ENCODE peak calls at places on chromosomes 2 and 18, in five cellular contexts. One of them, this sample, is unnamed.

GRCh38 chr2:213238753-213239591 is 45.3 kb upstream of the SPAG16 start:
- DNase-seq in PC-9: peak
- DNase-seq in AG10803: peak
- DNase-seq in neural progenitor cell: no peak
- DNase-seq in WTC11: no peak
- DNase-seq in this sample: peak

GRCh38 chr2:234158812-234159211 is 108.3 kb downstream of the SPP2 start:
- DNase-seq in WTC11: no peak
- DNase-seq in PC-9: peak
- DNase-seq in neural progenitor cell: no peak
- DNase-seq in AG10803: no peak
- DNase-seq in this sample: peak

GRCh38 chr2:2808551-2809058 is 477.5 kb upstream of the MYT1L start:
- DNase-seq in PC-9: no peak
- DNase-seq in WTC11: no peak
- DNase-seq in AG10803: no peak
- DNase-seq in neural progenitor cell: no peak
- DNase-seq in this sample: no peak

GRCh38 chr2:94990956-94991355 is 34.6 kb upstream of the MAL start:
- DNase-seq in PC-9: no peak
- DNase-seq in AG10803: no peak
- DNase-seq in WTC11: no peak
- DNase-seq in neural progenitor cell: no peak
- DNase-seq in this sample: no peak

GRCh38 chr2:108959401-108959800 is 29.6 kb downstream of the EDAR start:
- DNase-seq in PC-9: no peak
- DNase-seq in neural progenitor cell: no peak
- DNase-seq in WTC11: no peak
- DNase-seq in AG10803: no peak
- DNase-seq in this sample: no peak

GRCh38 chr2:47043891-47044239 is 111.2 kb downstream of the STPG4 start:
- DNase-seq in AG10803: no peak
- DNase-seq in PC-9: no peak
- DNase-seq in WTC11: no peak
- DNase-seq in neural progenitor cell: no peak
- DNase-seq in this sample: no peak

GRCh38 chr2:64787698-64788097 is 134.0 kb upstream of the SERTAD2 start:
- DNase-seq in AG10803: peak
- DNase-seq in WTC11: no peak
- DNase-seq in PC-9: no peak
- DNase-seq in neural progenitor cell: no peak
- DNase-seq in this sample: no peak

GRCh38 chr2:219486424-219486959 is 12.2 kb upstream of the GMPPA start:
- DNase-seq in AG10803: no peak
- DNase-seq in neural progenitor cell: peak
- DNase-seq in PC-9: no peak
- DNase-seq in WTC11: peak
- DNase-seq in this sample: no peak

GRCh38 chr2:85893428-85894258 is 4.9 kb upstream of the ST3GAL5 start:
- DNase-seq in neural progenitor cell: no peak
- DNase-seq in AG10803: peak
- DNase-seq in PC-9: peak
- DNase-seq in WTC11: no peak
- DNase-seq in this sample: peak

GRCh38 chr2:31191931-31192330 is 25.4 kb downstream of the CAPN14 start:
- DNase-seq in AG10803: no peak
- DNase-seq in neural progenitor cell: no peak
- DNase-seq in PC-9: no peak
- DNase-seq in WTC11: no peak
- DNase-seq in this sample: no peak

GRCh38 chr2:168559187-168559586 is 103.1 kb downstream of the CERS6 start:
- DNase-seq in WTC11: no peak
- DNase-seq in PC-9: no peak
- DNase-seq in AG10803: no peak
- DNase-seq in neural progenitor cell: no peak
- DNase-seq in this sample: no peak

GRCh38 chr2:127176371-127177311 is 43.5 kb downstream of the CYP27C1 start:
- DNase-seq in neural progenitor cell: peak
- DNase-seq in PC-9: no peak
- DNase-seq in WTC11: no peak
- DNase-seq in AG10803: peak
- DNase-seq in this sample: peak

GRCh38 chr2:39380525-39381150 is 56.4 kb downstream of the MAP4K3 start:
- DNase-seq in neural progenitor cell: no peak
- DNase-seq in WTC11: no peak
- DNase-seq in PC-9: no peak
- DNase-seq in AG10803: peak
- DNase-seq in this sample: no peak

GRCh38 chr2:53802617-53803115 is 15.8 kb downstream of the ERLEC1 start:
- DNase-seq in neural progenitor cell: no peak
- DNase-seq in AG10803: no peak
- DNase-seq in WTC11: no peak
- DNase-seq in PC-9: no peak
- DNase-seq in this sample: no peak

GRCh38 chr2:225337183-225337582 is 62.3 kb upstream of the NYAP2 start:
- DNase-seq in neural progenitor cell: peak
- DNase-seq in WTC11: no peak
- DNase-seq in AG10803: peak
- DNase-seq in PC-9: no peak
- DNase-seq in this sample: peak

GRCh38 chr18:21735452-21736015 is 5.1 kb upstream of the MIB1 start:
- DNase-seq in PC-9: no peak
- DNase-seq in neural progenitor cell: peak
- DNase-seq in WTC11: peak
- DNase-seq in AG10803: no peak
- DNase-seq in this sample: peak

GRCh38 chr2:201665420-201666158 is 22.3 kb upstream of the TMEM237 start:
- DNase-seq in neural progenitor cell: no peak
- DNase-seq in PC-9: no peak
- DNase-seq in WTC11: no peak
- DNase-seq in AG10803: peak
- DNase-seq in this sample: no peak

GRCh38 chr2:100246163-100247145 is 75.8 kb downstream of the LONRF2 start:
- DNase-seq in neural progenitor cell: peak
- DNase-seq in PC-9: no peak
- DNase-seq in WTC11: peak
- DNase-seq in AG10803: no peak
- DNase-seq in this sample: no peak

GRCh38 chr2:160376576-160376975 is 117.0 kb downstream of the RBMS1 start:
- DNase-seq in PC-9: no peak
- DNase-seq in AG10803: peak
- DNase-seq in WTC11: no peak
- DNase-seq in neural progenitor cell: peak
- DNase-seq in this sample: peak

GRCh38 chr18:9839211-9839610 is 46.6 kb upstream of the TXNDC2 start:
- DNase-seq in WTC11: no peak
- DNase-seq in PC-9: no peak
- DNase-seq in AG10803: no peak
- DNase-seq in neural progenitor cell: no peak
- DNase-seq in this sample: no peak

GRCh38 chr18:62651276-62652031 is 63.9 kb upstream of the PHLPP1 start:
- DNase-seq in WTC11: no peak
- DNase-seq in AG10803: no peak
- DNase-seq in neural progenitor cell: no peak
- DNase-seq in PC-9: no peak
- DNase-seq in this sample: no peak

GRCh38 chr18:74489631-74490030 is 6.5 kb upstream of the CNDP2 start:
- DNase-seq in WTC11: no peak
- DNase-seq in PC-9: no peak
- DNase-seq in AG10803: peak
- DNase-seq in neural progenitor cell: no peak
- DNase-seq in this sample: no peak

GRCh38 chr2:105150231-105150630 is 91.3 kb upstream of the GPR45 start:
- DNase-seq in neural progenitor cell: no peak
- DNase-seq in WTC11: no peak
- DNase-seq in PC-9: no peak
- DNase-seq in AG10803: no peak
- DNase-seq in this sample: no peak

GRCh38 chr18:36025025-36025424 is 42.3 kb downstream of the RPRD1A start:
- DNase-seq in AG10803: peak
- DNase-seq in PC-9: no peak
- DNase-seq in neural progenitor cell: no peak
- DNase-seq in WTC11: no peak
- DNase-seq in this sample: peak

GRCh38 chr2:121185571-121186074 is 99.4 kb downstream of the TFCP2L1 start:
- DNase-seq in PC-9: peak
- DNase-seq in neural progenitor cell: peak
- DNase-seq in AG10803: no peak
- DNase-seq in WTC11: no peak
- DNase-seq in this sample: no peak

GRCh38 chr2:241110089-241110606 is 8.1 kb upstream of the MTERF4 start:
- DNase-seq in WTC11: no peak
- DNase-seq in AG10803: no peak
- DNase-seq in PC-9: no peak
- DNase-seq in neural progenitor cell: no peak
- DNase-seq in this sample: no peak

GRCh38 chr18:6982398-6982797 is 135.2 kb downstream of the LAMA1 start:
- DNase-seq in AG10803: no peak
- DNase-seq in WTC11: no peak
- DNase-seq in neural progenitor cell: no peak
- DNase-seq in PC-9: no peak
- DNase-seq in this sample: no peak

GRCh38 chr2:232487385-232488096 is at the start of gene ECEL1:
- DNase-seq in PC-9: no peak
- DNase-seq in WTC11: peak
- DNase-seq in AG10803: no peak
- DNase-seq in neural progenitor cell: peak
- DNase-seq in this sample: no peak

GRCh38 chr2:207632575-207633492 is 7.6 kb upstream of the METTL21A start:
- DNase-seq in neural progenitor cell: no peak
- DNase-seq in PC-9: peak
- DNase-seq in WTC11: no peak
- DNase-seq in AG10803: peak
- DNase-seq in this sample: peak

GRCh38 chr2:167289651-167290410 is 401.6 kb downstream of the XIRP2 start:
- DNase-seq in PC-9: no peak
- DNase-seq in AG10803: no peak
- DNase-seq in neural progenitor cell: no peak
- DNase-seq in WTC11: no peak
- DNase-seq in this sample: no peak

GRCh38 chr2:67663776-67664175 is 266.6 kb downstream of the ETAA1 start:
- DNase-seq in WTC11: no peak
- DNase-seq in neural progenitor cell: no peak
- DNase-seq in AG10803: peak
- DNase-seq in PC-9: no peak
- DNase-seq in this sample: no peak

GRCh38 chr2:173355132-173355865 is 627 bp downstream of the CDCA7 start:
- DNase-seq in AG10803: peak
- DNase-seq in neural progenitor cell: peak
- DNase-seq in WTC11: peak
- DNase-seq in PC-9: peak
- DNase-seq in this sample: peak

GRCh38 chr2:175884673-175885393 is 117.2 kb downstream of the LNPK start:
- DNase-seq in PC-9: no peak
- DNase-seq in neural progenitor cell: peak
- DNase-seq in AG10803: no peak
- DNase-seq in WTC11: peak
- DNase-seq in this sample: no peak

GRCh38 chr2:60416221-60417008 is 137.0 kb downstream of the BCL11A start:
- DNase-seq in neural progenitor cell: no peak
- DNase-seq in PC-9: no peak
- DNase-seq in AG10803: peak
- DNase-seq in WTC11: no peak
- DNase-seq in this sample: no peak

GRCh38 chr2:75199428-75200011 is at the start of gene TACR1:
- DNase-seq in WTC11: peak
- DNase-seq in PC-9: peak
- DNase-seq in AG10803: peak
- DNase-seq in neural progenitor cell: peak
- DNase-seq in this sample: peak

GRCh38 chr18:12968115-12968514 is 20.3 kb downstream of the SEH1L start:
- DNase-seq in PC-9: no peak
- DNase-seq in WTC11: no peak
- DNase-seq in AG10803: no peak
- DNase-seq in neural progenitor cell: no peak
- DNase-seq in this sample: no peak

GRCh38 chr2:238860966-238861730 is 13.3 kb downstream of the TWIST2 start:
- DNase-seq in WTC11: no peak
- DNase-seq in PC-9: no peak
- DNase-seq in AG10803: peak
- DNase-seq in neural progenitor cell: no peak
- DNase-seq in this sample: peak

GRCh38 chr18:65938592-65939372 is 188.0 kb downstream of the CDH7 start:
- DNase-seq in WTC11: peak
- DNase-seq in PC-9: no peak
- DNase-seq in AG10803: no peak
- DNase-seq in neural progenitor cell: peak
- DNase-seq in this sample: no peak
- TF ChIP-seq CTCF in WTC11: no peak
- TF ChIP-seq CTCF in PC-9: peak
- TF ChIP-seq CTCF in AG10803: no peak
- TF ChIP-seq CTCF in neural progenitor cell: peak
- TF ChIP-seq CTCF in this sample: peak

GRCh38 chr2:197786010-197786877 is 1.1 kb upstream of the BOLL start:
- DNase-seq in AG10803: no peak
- DNase-seq in WTC11: peak
- DNase-seq in PC-9: no peak
- DNase-seq in neural progenitor cell: peak
- DNase-seq in this sample: no peak
- TF ChIP-seq CTCF in AG10803: peak
- TF ChIP-seq CTCF in WTC11: peak
- TF ChIP-seq CTCF in PC-9: no peak
- TF ChIP-seq CTCF in neural progenitor cell: peak
- TF ChIP-seq CTCF in this sample: peak

DNA sequence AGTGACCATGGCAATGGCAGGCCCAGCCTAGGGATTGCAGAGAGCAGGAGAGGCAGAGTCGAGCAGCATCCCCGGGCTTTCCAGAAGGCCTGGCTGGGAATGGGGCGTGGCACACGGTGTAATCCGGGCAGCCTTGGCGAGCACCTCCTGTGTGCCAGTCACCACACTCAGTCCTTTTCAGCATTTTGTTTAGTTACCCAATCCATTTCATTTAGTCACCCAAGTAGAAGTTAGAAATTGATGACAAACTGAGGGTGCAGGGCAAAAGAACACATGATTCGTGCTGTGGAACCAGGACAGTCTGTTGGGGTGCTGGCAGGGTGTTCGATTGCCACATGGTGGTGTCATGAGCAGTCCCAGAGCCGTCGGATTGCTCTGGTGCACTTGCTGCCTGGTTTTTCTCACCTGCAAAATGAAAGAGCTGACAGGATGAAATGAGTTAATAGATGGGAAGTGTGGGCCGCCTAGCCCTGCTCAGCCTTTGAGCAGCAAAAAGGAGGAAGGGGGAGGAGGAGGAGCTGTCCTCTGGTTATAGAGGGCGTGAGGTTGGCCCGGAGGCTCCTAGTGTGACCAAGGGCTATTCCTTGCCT is 299.4 kb downstream of the AGAP1 start:
- DNase-seq in PC-9: no peak
- DNase-seq in AG10803: peak
- DNase-seq in neural progenitor cell: peak
- DNase-seq in WTC11: peak
- DNase-seq in this sample: peak
- TF ChIP-seq CTCF in PC-9: peak
- TF ChIP-seq CTCF in AG10803: peak
- TF ChIP-seq CTCF in neural progenitor cell: peak
- TF ChIP-seq CTCF in WTC11: peak
- TF ChIP-seq CTCF in this sample: peak

GRCh38 chr2:99067871-99068270 is 73.6 kb upstream of the C2orf15 start:
- DNase-seq in PC-9: no peak
- DNase-seq in neural progenitor cell: no peak
- DNase-seq in WTC11: no peak
- DNase-seq in AG10803: no peak
- DNase-seq in this sample: no peak
- TF ChIP-seq CTCF in PC-9: no peak
- TF ChIP-seq CTCF in neural progenitor cell: no peak
- TF ChIP-seq CTCF in WTC11: no peak
- TF ChIP-seq CTCF in AG10803: no peak
- TF ChIP-seq CTCF in this sample: no peak

This sample was measured in HFFc6.